ENCODE peak calls at places on chromosomes 7 and 10, in six cellular contexts. One of them, this sample, is unnamed. For H3K9me3, the result is how much of the 10 kb centered on the place peaks cover.

GRCh38 chr7:85875398-85875797 is 688.5 kb upstream of the SEMA3D start:
- DNase-seq in HCT116: no peak
- DNase-seq in cardiac muscle cell: no peak
- DNase-seq in fibroblast of lung: no peak
- DNase-seq in heart right ventricle: no peak
- DNase-seq in endodermal cell: peak
- DNase-seq in this sample: no peak

GRCh38 chr10:119090026-119090808 is 9.6 kb upstream of the EIF3A start:
- DNase-seq in endodermal cell: no peak
- DNase-seq in heart right ventricle: no peak
- DNase-seq in fibroblast of lung: no peak
- DNase-seq in cardiac muscle cell: no peak
- DNase-seq in HCT116: no peak
- DNase-seq in this sample: no peak

GRCh38 chr10:76428541-76429330 is 997.3 kb downstream of the LRMDA start:
- DNase-seq in fibroblast of lung: peak
- DNase-seq in HCT116: no peak
- DNase-seq in cardiac muscle cell: peak
- DNase-seq in endodermal cell: no peak
- DNase-seq in heart right ventricle: no peak
- DNase-seq in this sample: no peak

GRCh38 chr7:41711283-41712064 is 8.6 kb upstream of the INHBA start:
- DNase-seq in endodermal cell: peak
- DNase-seq in cardiac muscle cell: peak
- DNase-seq in HCT116: no peak
- DNase-seq in fibroblast of lung: no peak
- DNase-seq in heart right ventricle: no peak
- DNase-seq in this sample: no peak

GRCh38 chr10:111129348-111129747 is 52.5 kb downstream of the ADRA2A start:
- DNase-seq in fibroblast of lung: no peak
- DNase-seq in heart right ventricle: no peak
- DNase-seq in endodermal cell: peak
- DNase-seq in cardiac muscle cell: no peak
- DNase-seq in HCT116: no peak
- DNase-seq in this sample: no peak

GRCh38 chr7:140923358-140924006 is 1.2 kb downstream of the BRAF start:
- DNase-seq in endodermal cell: no peak
- DNase-seq in cardiac muscle cell: peak
- DNase-seq in heart right ventricle: no peak
- DNase-seq in fibroblast of lung: peak
- DNase-seq in HCT116: no peak
- DNase-seq in this sample: no peak

GRCh38 chr10:96918214-96919002 is 86.3 kb downstream of the LCOR start:
- DNase-seq in cardiac muscle cell: no peak
- DNase-seq in HCT116: no peak
- DNase-seq in endodermal cell: no peak
- DNase-seq in fibroblast of lung: no peak
- DNase-seq in heart right ventricle: no peak
- DNase-seq in this sample: no peak

GRCh38 chr7:77833136-77833535 is 34.6 kb downstream of the PHTF2 start:
- DNase-seq in fibroblast of lung: no peak
- DNase-seq in heart right ventricle: no peak
- DNase-seq in endodermal cell: no peak
- DNase-seq in cardiac muscle cell: no peak
- DNase-seq in HCT116: no peak
- DNase-seq in this sample: no peak

GRCh38 chr10:94180576-94180975 is 182.2 kb downstream of the NOC3L start:
- DNase-seq in cardiac muscle cell: no peak
- DNase-seq in fibroblast of lung: no peak
- DNase-seq in HCT116: no peak
- DNase-seq in heart right ventricle: no peak
- DNase-seq in endodermal cell: no peak
- DNase-seq in this sample: no peak

GRCh38 chr7:46220066-46220630 is 299.1 kb upstream of the IGFBP3 start:
- DNase-seq in cardiac muscle cell: no peak
- DNase-seq in fibroblast of lung: no peak
- DNase-seq in HCT116: no peak
- DNase-seq in heart right ventricle: no peak
- DNase-seq in endodermal cell: no peak
- DNase-seq in this sample: no peak

GRCh38 chr10:2836921-2837662 is 230.3 kb upstream of the PFKP start:
- DNase-seq in endodermal cell: no peak
- DNase-seq in fibroblast of lung: no peak
- DNase-seq in HCT116: no peak
- DNase-seq in heart right ventricle: no peak
- DNase-seq in cardiac muscle cell: no peak
- DNase-seq in this sample: no peak

GRCh38 chr10:18097524-18097923 is 42.7 kb upstream of the CACNB2 start:
- DNase-seq in endodermal cell: no peak
- DNase-seq in heart right ventricle: no peak
- DNase-seq in HCT116: no peak
- DNase-seq in cardiac muscle cell: peak
- DNase-seq in fibroblast of lung: peak
- DNase-seq in this sample: no peak

GRCh38 chr7:54477083-54477482 is 65.1 kb upstream of the VSTM2A start:
- DNase-seq in heart right ventricle: no peak
- DNase-seq in endodermal cell: no peak
- DNase-seq in HCT116: no peak
- DNase-seq in cardiac muscle cell: no peak
- DNase-seq in fibroblast of lung: no peak
- DNase-seq in this sample: no peak

GRCh38 chr10:13390604-13391522 is 42.8 kb upstream of the SEPHS1 start:
- DNase-seq in fibroblast of lung: no peak
- DNase-seq in HCT116: no peak
- DNase-seq in endodermal cell: no peak
- DNase-seq in cardiac muscle cell: peak
- DNase-seq in heart right ventricle: no peak
- DNase-seq in this sample: peak

GRCh38 chr10:88820990-88821389 is 18.5 kb downstream of the LIPM start:
- DNase-seq in fibroblast of lung: peak
- DNase-seq in heart right ventricle: no peak
- DNase-seq in cardiac muscle cell: peak
- DNase-seq in endodermal cell: no peak
- DNase-seq in HCT116: no peak
- DNase-seq in this sample: no peak

GRCh38 chr10:115092555-115093285 is 445 bp upstream of the ATRNL1 start:
- DNase-seq in cardiac muscle cell: peak
- DNase-seq in fibroblast of lung: peak
- DNase-seq in heart right ventricle: peak
- DNase-seq in endodermal cell: peak
- DNase-seq in HCT116: no peak
- DNase-seq in this sample: peak

GRCh38 chr7:122719010-122719578 is 16.4 kb upstream of the RNF148 start:
- DNase-seq in endodermal cell: no peak
- DNase-seq in heart right ventricle: no peak
- DNase-seq in cardiac muscle cell: no peak
- DNase-seq in HCT116: no peak
- DNase-seq in fibroblast of lung: no peak
- DNase-seq in this sample: no peak

GRCh38 chr10:114142018-114142417 is 32.0 kb downstream of the CCDC186 start:
- DNase-seq in fibroblast of lung: no peak
- DNase-seq in heart right ventricle: no peak
- DNase-seq in cardiac muscle cell: peak
- DNase-seq in HCT116: no peak
- DNase-seq in endodermal cell: no peak
- DNase-seq in this sample: no peak

GRCh38 chr7:103658055-103659010 is 212.3 kb upstream of the SLC26A5 start:
- DNase-seq in HCT116: no peak
- DNase-seq in fibroblast of lung: no peak
- DNase-seq in cardiac muscle cell: no peak
- DNase-seq in heart right ventricle: no peak
- DNase-seq in endodermal cell: no peak
- DNase-seq in this sample: no peak

GRCh38 chr10:132130286-132131265 is 56.2 kb upstream of the DPYSL4 start:
- DNase-seq in HCT116: no peak
- DNase-seq in heart right ventricle: peak
- DNase-seq in cardiac muscle cell: no peak
- DNase-seq in endodermal cell: no peak
- DNase-seq in fibroblast of lung: no peak
- DNase-seq in this sample: peak

GRCh38 chr7:159196584-159196983 is 51.9 kb upstream of the VIPR2 start:
- DNase-seq in fibroblast of lung: no peak
- DNase-seq in heart right ventricle: no peak
- DNase-seq in endodermal cell: no peak
- DNase-seq in cardiac muscle cell: no peak
- DNase-seq in HCT116: no peak
- DNase-seq in this sample: no peak
- H3K9me3 ChIP-seq in fibroblast of lung: under half
- H3K9me3 ChIP-seq in heart right ventricle: under half
- H3K9me3 ChIP-seq in endodermal cell: half or more
- H3K9me3 ChIP-seq in cardiac muscle cell: under half
- H3K9me3 ChIP-seq in HCT116: under half
- H3K9me3 ChIP-seq in this sample: under half

GRCh38 chr10:5418584-5418983 is 6.2 kb downstream of the NET1 start:
- DNase-seq in fibroblast of lung: no peak
- DNase-seq in heart right ventricle: no peak
- DNase-seq in HCT116: no peak
- DNase-seq in cardiac muscle cell: no peak
- DNase-seq in endodermal cell: no peak
- DNase-seq in this sample: no peak

GRCh38 chr10:5423774-5424173 is 11.4 kb downstream of the NET1 start:
- DNase-seq in endodermal cell: no peak
- DNase-seq in fibroblast of lung: no peak
- DNase-seq in HCT116: no peak
- DNase-seq in cardiac muscle cell: peak
- DNase-seq in heart right ventricle: no peak
- DNase-seq in this sample: no peak

GRCh38 chr10:5416981-5417380 is 4.6 kb downstream of the NET1 start:
- DNase-seq in cardiac muscle cell: no peak
- DNase-seq in endodermal cell: peak
- DNase-seq in fibroblast of lung: no peak
- DNase-seq in HCT116: no peak
- DNase-seq in heart right ventricle: no peak
- DNase-seq in this sample: peak

GRCh38 chr10:5424751-5425150 is 12.4 kb downstream of the NET1 start:
- DNase-seq in endodermal cell: no peak
- DNase-seq in heart right ventricle: no peak
- DNase-seq in fibroblast of lung: no peak
- DNase-seq in cardiac muscle cell: no peak
- DNase-seq in HCT116: no peak
- DNase-seq in this sample: no peak

DNA sequence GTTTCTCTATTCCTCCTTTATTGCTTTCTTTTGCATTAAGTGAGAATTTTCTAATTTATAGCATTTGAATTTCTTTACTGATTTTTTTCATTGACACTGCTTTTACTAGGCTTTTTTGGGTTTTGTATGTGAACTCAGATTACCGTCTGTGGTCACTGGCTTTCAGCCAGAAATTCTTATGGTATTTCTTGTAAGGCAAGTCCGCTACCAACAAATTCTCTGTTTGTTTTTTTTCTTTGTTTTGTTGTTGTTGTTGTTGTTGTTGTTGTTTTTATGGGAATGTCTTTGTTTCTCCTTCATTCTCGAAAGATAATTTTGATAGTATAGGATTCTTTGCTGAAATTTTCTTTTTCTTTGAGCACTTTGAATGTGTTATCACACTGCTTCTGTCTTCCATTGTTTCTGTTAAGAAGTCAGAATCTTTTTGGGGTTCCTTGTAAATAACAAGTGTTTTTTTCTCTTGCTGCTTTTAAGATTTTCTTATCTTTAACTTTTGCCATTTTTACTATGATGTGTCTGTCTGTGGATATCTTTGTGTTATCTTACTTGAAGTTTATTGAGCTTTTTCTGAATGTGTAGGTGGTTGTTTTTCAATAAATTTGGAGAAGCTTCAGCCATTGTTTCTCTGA is 7.2 kb downstream of the NET1 start:
- DNase-seq in endodermal cell: no peak
- DNase-seq in cardiac muscle cell: peak
- DNase-seq in heart right ventricle: no peak
- DNase-seq in HCT116: no peak
- DNase-seq in fibroblast of lung: no peak
- DNase-seq in this sample: no peak
- H3K9me3 ChIP-seq in endodermal cell: under half
- H3K9me3 ChIP-seq in cardiac muscle cell: under half
- H3K9me3 ChIP-seq in heart right ventricle: under half
- H3K9me3 ChIP-seq in HCT116: under half
- H3K9me3 ChIP-seq in fibroblast of lung: under half
- H3K9me3 ChIP-seq in this sample: under half

DNA sequence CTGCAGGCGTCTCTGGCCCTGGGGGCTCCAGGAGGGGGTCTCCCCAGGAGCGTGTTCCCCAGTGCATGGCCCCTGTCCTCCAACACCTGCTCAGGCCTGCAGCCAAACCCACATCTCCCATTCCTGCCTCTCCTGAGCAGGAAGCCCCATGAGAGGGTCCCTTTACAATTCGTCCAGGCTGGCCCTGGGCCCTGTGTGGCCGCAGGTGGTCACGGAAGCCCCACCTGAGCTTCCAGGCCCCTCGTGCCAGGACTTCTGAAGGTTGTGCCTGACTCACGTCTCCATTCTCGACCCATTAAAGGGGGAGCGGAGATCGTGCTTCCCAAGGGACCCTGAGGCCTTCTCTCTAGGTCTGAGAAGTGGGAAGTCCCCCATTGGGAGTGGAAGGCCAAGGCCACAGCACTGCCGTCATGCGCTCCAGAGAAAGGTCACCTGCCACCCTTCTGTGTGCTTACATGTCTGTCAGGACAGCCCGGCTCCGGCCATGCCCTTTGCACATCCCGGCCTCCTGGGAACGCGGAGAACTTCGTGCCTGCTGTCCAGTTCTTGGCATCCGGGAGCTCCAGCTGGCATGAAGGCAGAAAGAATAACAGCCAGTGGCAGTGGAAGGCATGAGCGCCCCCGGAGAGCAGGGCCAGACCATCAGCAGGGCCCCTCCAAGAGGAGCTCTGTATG is 382.3 kb downstream of the DNAJB6 start:
- DNase-seq in cardiac muscle cell: no peak
- DNase-seq in HCT116: no peak
- DNase-seq in fibroblast of lung: no peak
- DNase-seq in endodermal cell: no peak
- DNase-seq in heart right ventricle: no peak
- DNase-seq in this sample: no peak
- H3K9me3 ChIP-seq in cardiac muscle cell: under half
- H3K9me3 ChIP-seq in HCT116: under half
- H3K9me3 ChIP-seq in fibroblast of lung: under half
- H3K9me3 ChIP-seq in endodermal cell: half or more
- H3K9me3 ChIP-seq in heart right ventricle: under half
- H3K9me3 ChIP-seq in this sample: under half

GRCh38 chr7:64113981-64114380 is 68.7 kb downstream of the ZNF727 start:
- DNase-seq in heart right ventricle: no peak
- DNase-seq in endodermal cell: no peak
- DNase-seq in HCT116: no peak
- DNase-seq in fibroblast of lung: no peak
- DNase-seq in cardiac muscle cell: no peak
- DNase-seq in this sample: no peak

DNA sequence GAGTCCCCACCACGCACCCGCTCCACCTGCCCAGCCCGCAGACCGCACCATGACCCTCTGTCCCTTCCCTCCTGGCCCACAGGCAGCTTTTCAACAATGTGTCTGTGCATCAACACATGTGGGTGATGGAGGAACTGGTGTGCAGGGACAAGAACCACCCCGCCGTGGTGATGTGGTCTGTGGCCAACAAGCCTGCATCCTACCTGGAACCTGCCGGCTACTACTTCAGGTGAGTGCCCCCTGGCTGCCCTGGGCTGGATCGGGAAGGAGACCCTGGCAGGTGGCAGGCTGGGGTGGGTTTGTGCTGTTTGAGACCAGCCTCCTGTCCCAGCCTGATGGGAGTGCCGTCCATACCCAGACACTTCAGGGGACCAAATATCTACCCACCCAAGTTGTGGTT is 69.6 kb downstream of the ZNF727 start:
- DNase-seq in fibroblast of lung: no peak
- DNase-seq in HCT116: no peak
- DNase-seq in cardiac muscle cell: no peak
- DNase-seq in endodermal cell: no peak
- DNase-seq in heart right ventricle: no peak
- DNase-seq in this sample: no peak
- H3K9me3 ChIP-seq in fibroblast of lung: under half
- H3K9me3 ChIP-seq in HCT116: under half
- H3K9me3 ChIP-seq in cardiac muscle cell: under half
- H3K9me3 ChIP-seq in endodermal cell: under half
- H3K9me3 ChIP-seq in heart right ventricle: under half
- H3K9me3 ChIP-seq in this sample: under half

This sample was measured in aorta.